ENCODE peak calls at places on chromosomes 5 and 9, in nine cellular contexts. Q is nephron progenitor cell; S is Peyer's patch; I is activated CD8-positive, alpha-beta T cell treated with anti-CD3 and anti-CD28 coated beads, Interleukin-2, amount 10 ng/mL, durations not matched to agents 7 days and 5 days; D is GM23248; K is fibroblast of lung; F is NCI-H1694 treated with DMSO at 0.1 percent for 48 hours; C is T follicular helper cell; Z is A549. R is an unnamed sample.

GRCh38 chr5:34716986-34717385 is 60.9 kb downstream of the RAI14 start:
- DNase-seq in K (peak; percentile 77), F (no peak), I (no peak), D (peak; percentile 56), C (no peak), S (no peak), Z (no peak), Q (no peak), R (no peak)

GRCh38 chr5:40436535-40437237 is 243.0 kb upstream of the PTGER4 start:
- DNase-seq in S (no peak), Q (no peak), F (no peak), I (peak; percentile 60), K (no peak), Z (no peak), C (peak; percentile 38), D (no peak), R (no peak)

GRCh38 chr9:109253637-109254284 is 67.1 kb downstream of the EPB41L4B start:
- DNase-seq in I (no peak), K (peak; percentile 91), S (no peak), Q (no peak), C (no peak), F (no peak), Z (peak; percentile 56), D (peak; percentile 85), R (no peak)

GRCh38 chr9:107137495-107138202 is 145.4 kb upstream of the RAD23B start:
- DNase-seq in Q (no peak), F (peak; percentile 1), I (peak; percentile 23), C (no peak), K (no peak), D (peak; percentile 70), S (no peak), Z (peak; percentile 32), R (no peak)

GRCh38 chr5:80116465-80116864 is 81.3 kb downstream of the THBS4 start:
- DNase-seq in K (no peak), D (no peak), C (no peak), F (peak; percentile 39), Z (no peak), Q (no peak), S (no peak), I (no peak), R (no peak)

GRCh38 chr5:150109921-150110320 is 23.6 kb upstream of the CSF1R start:
- DNase-seq in I (no peak), K (no peak), F (no peak), S (no peak), D (no peak), Z (no peak), C (no peak), Q (no peak), R (no peak)

GRCh38 chr5:19886123-19886921 is 101.7 kb downstream of the CDH18 start:
- DNase-seq in D (peak; percentile 83), Q (no peak), Z (no peak), F (no peak), C (no peak), I (no peak), K (peak; percentile 85), S (no peak), R (no peak)

GRCh38 chr9:137694236-137694959 is 75.6 kb downstream of the EHMT1 start:
- DNase-seq in I (no peak), Q (no peak), D (no peak), S (no peak), C (no peak), Z (no peak), K (no peak), F (no peak), R (no peak)

GRCh38 chr5:149672701-149673455 is 57.2 kb upstream of the PPARGC1B start:
- DNase-seq in I (no peak), S (no peak), F (no peak), D (no peak), Z (no peak), C (no peak), Q (no peak), K (no peak), R (no peak)

GRCh38 chr9:76452839-76453238 is 6.1 kb upstream of the GCNT1 start:
- DNase-seq in I (no peak), C (no peak), Z (no peak), S (no peak), F (no peak), D (peak; percentile 32), K (no peak), Q (no peak), R (no peak)

R was measured in retina.